ENCODE peak calls at places on chromosomes 13 and 19, in eight cellular contexts. P is progenitor cell of endocrine pancreas, O is fibroblast of pulmonary artery, D is IMR-90, I is stomach, U is neural crest cell, C is kidney, G is foreskin fibroblast. W is an unnamed sample.

GRCh38 chr19:27679399-27679798 is 1533.6 kb downstream of the UQCRFS1 start:
- DNase-seq in P (no peak), O (no peak), D (no peak), I (no peak), U (no peak), C (no peak), G (no peak), W (no peak)

GRCh38 chr13:73101608-73102007 is 42.8 kb downstream of the KLF5 start:
- DNase-seq in P (no peak), O (no peak), D (no peak), I (no peak), U (no peak), C (no peak), G (no peak), W (no peak)

GRCh38 chr19:5624154-5624663 is 1.3 kb downstream of the SAFB start:
- DNase-seq in P (no peak), O (peak), D (peak), I (peak), U (no peak), C (no peak), G (peak), W (peak)

GRCh38 chr13:47933688-47934011 is 67.4 kb downstream of the SUCLA2 start:
- DNase-seq in P (no peak), O (peak), D (peak), I (no peak), U (no peak), C (no peak), G (no peak), W (peak)

GRCh38 chr13:36163809-36164308 is 32.7 kb upstream of the DCLK1 start:
- DNase-seq in P (no peak), O (peak), D (peak), I (peak), U (no peak), C (peak), G (peak), W (peak)

GRCh38 chr13:49455016-49455398 is 10.9 kb downstream of the SETDB2 start:
- DNase-seq in P (no peak), O (no peak), D (no peak), I (no peak), U (no peak), C (no peak), G (no peak), W (no peak)

GRCh38 chr19:50402544-50403301 is 16.0 kb upstream of the SPIB start:
- DNase-seq in P (no peak), O (no peak), D (no peak), I (no peak), U (no peak), C (no peak), G (no peak), W (no peak)

GRCh38 chr13:113820813-113821651 is 42.8 kb downstream of the GAS6 start:
- DNase-seq in P (no peak), O (peak), D (peak), I (no peak), U (no peak), C (no peak), G (peak), W (peak)

GRCh38 chr13:22562116-22562515 is 618.7 kb upstream of the SGCG start:
- DNase-seq in P (no peak), O (no peak), D (no peak), I (no peak), U (no peak), C (no peak), G (peak), W (no peak)

GRCh38 chr13:33261426-33262068 is 24.0 kb downstream of the STARD13 start:
- DNase-seq in P (no peak), O (no peak), D (peak), I (no peak), U (no peak), C (peak), G (no peak), W (no peak)

GRCh38 chr13:34162545-34162936 is 344.6 kb downstream of the RFC3 start:
- DNase-seq in P (no peak), O (no peak), D (peak), I (no peak), U (no peak), C (no peak), G (peak), W (no peak)

GRCh38 chr13:113742000-113742441 is 17.0 kb upstream of the TMEM255B start:
- DNase-seq in P (no peak), O (peak), D (peak), I (peak), U (no peak), C (peak), G (peak), W (peak)

GRCh38 chr13:74135306-74136088 is 1.3 kb upstream of the KLF12 start:
- DNase-seq in P (peak), O (peak), D (peak), I (peak), U (peak), C (peak), G (peak), W (peak)

GRCh38 chr19:1045247-1045603 is 5.3 kb downstream of the ABCA7 start:
- DNase-seq in P (no peak), O (no peak), D (no peak), I (peak), U (no peak), C (peak), G (no peak), W (peak)

GRCh38 chr13:112250788-112251445 is 125.2 kb upstream of the SPACA7 start:
- DNase-seq in P (no peak), O (no peak), D (no peak), I (no peak), U (no peak), C (no peak), G (no peak), W (no peak)

GRCh38 chr13:109093988-109094387 is 464.6 kb downstream of the MYO16 start:
- DNase-seq in P (no peak), O (no peak), D (no peak), I (no peak), U (no peak), C (no peak), G (no peak), W (no peak)

GRCh38 chr19:2135474-2136402 is 15.6 kb downstream of the AP3D1 start:
- DNase-seq in P (no peak), O (no peak), D (no peak), I (no peak), U (no peak), C (no peak), G (no peak), W (no peak)

GRCh38 chr19:43618921-43619261 is 538 bp downstream of the ZNF428 start:
- DNase-seq in P (no peak), O (peak), D (peak), I (no peak), U (peak), C (no peak), G (no peak), W (no peak)

GRCh38 chr13:111043575-111043982 is 71.5 kb upstream of the ARHGEF7 start:
- DNase-seq in P (no peak), O (peak), D (no peak), I (no peak), U (no peak), C (peak), G (peak), W (no peak)

GRCh38 chr13:76503756-76504155 is 382.4 kb downstream of the KCTD12 start:
- DNase-seq in P (no peak), O (no peak), D (no peak), I (no peak), U (no peak), C (no peak), G (no peak), W (no peak)

GRCh38 chr19:42363614-42364346 is 26.3 kb downstream of the CNFN start:
- DNase-seq in P (no peak), O (no peak), D (no peak), I (no peak), U (no peak), C (no peak), G (no peak), W (no peak)

GRCh38 chr19:15466851-15467733 is 2.7 kb upstream of the RASAL3 start:
- DNase-seq in P (no peak), O (peak), D (peak), I (no peak), U (no peak), C (peak), G (no peak), W (no peak)

GRCh38 chr13:72180253-72180952 is 313.4 kb upstream of the DACH1 start:
- DNase-seq in P (no peak), O (no peak), D (peak), I (no peak), U (no peak), C (no peak), G (peak), W (peak)

GRCh38 chr19:44764975-44765948 is 12.4 kb upstream of the CBLC start:
- DNase-seq in P (no peak), O (peak), D (no peak), I (no peak), U (no peak), C (no peak), G (no peak), W (peak)

GRCh38 chr19:5940260-5941208 is 26.5 kb downstream of the CAPS start:
- DNase-seq in P (no peak), O (no peak), D (no peak), I (no peak), U (no peak), C (no peak), G (no peak), W (no peak)

GRCh38 chr13:64810701-64811258 is 2419.4 kb downstream of the PCDH9 start:
- DNase-seq in P (no peak), O (peak), D (peak), I (no peak), U (no peak), C (no peak), G (peak), W (peak)

GRCh38 chr19:29329460-29330134 is 116.6 kb upstream of the UQCRFS1 start:
- DNase-seq in P (peak), O (no peak), D (no peak), I (no peak), U (peak), C (no peak), G (no peak), W (no peak)

GRCh38 chr13:90594694-90595093 is 752.8 kb upstream of the MIR17HG start:
- DNase-seq in P (no peak), O (peak), D (peak), I (no peak), U (no peak), C (no peak), G (peak), W (peak)

GRCh38 chr13:62085832-62086231 is 670.2 kb upstream of the PCDH20 start:
- DNase-seq in P (no peak), O (no peak), D (no peak), I (no peak), U (no peak), C (no peak), G (no peak), W (no peak)

GRCh38 chr19:1189419-1189818 is 15.4 kb upstream of the SBNO2 start:
- DNase-seq in P (no peak), O (no peak), D (peak), I (no peak), U (no peak), C (peak), G (peak), W (no peak)

GRCh38 chr13:80245162-80245733 is 95.7 kb downstream of the SPRY2 start:
- DNase-seq in P (no peak), O (no peak), D (no peak), I (no peak), U (no peak), C (no peak), G (no peak), W (no peak)

GRCh38 chr13:113343692-113343968 is 20.3 kb downstream of the GRTP1 start:
- DNase-seq in P (no peak), O (no peak), D (no peak), I (no peak), U (no peak), C (peak), G (no peak), W (no peak)

GRCh38 chr13:73849292-73849691 is 284.9 kb downstream of the KLF12 start:
- DNase-seq in P (no peak), O (peak), D (peak), I (no peak), U (no peak), C (no peak), G (peak), W (peak)

GRCh38 chr13:111262281-111262680 is 58.2 kb upstream of the TEX29 start:
- DNase-seq in P (no peak), O (no peak), D (no peak), I (no peak), U (no peak), C (no peak), G (no peak), W (no peak)

GRCh38 chr19:50565984-50566903 is 2.0 kb downstream of the LRRC4B start:
- DNase-seq in P (no peak), O (no peak), D (no peak), I (no peak), U (no peak), C (no peak), G (no peak), W (no peak)

GRCh38 chr19:31232871-31233270 is 116.4 kb downstream of the TSHZ3 start:
- DNase-seq in P (no peak), O (peak), D (peak), I (no peak), U (no peak), C (no peak), G (peak), W (peak)

GRCh38 chr19:34364830-34365462 is at the start of gene GPI:
- DNase-seq in P (peak), O (peak), D (peak), I (peak), U (peak), C (peak), G (peak), W (peak)

GRCh38 chr13:97743946-97744345 is 209.5 kb upstream of the IPO5 start:
- DNase-seq in P (no peak), O (peak), D (no peak), I (no peak), U (no peak), C (no peak), G (peak), W (no peak)

GRCh38 chr13:97753942-97754670 is 199.4 kb upstream of the IPO5 start:
- DNase-seq in P (no peak), O (no peak), D (no peak), I (no peak), U (no peak), C (no peak), G (no peak), W (no peak)

GRCh38 chr13:97751477-97751876 is 202.0 kb upstream of the IPO5 start:
- DNase-seq in P (no peak), O (no peak), D (no peak), I (no peak), U (no peak), C (no peak), G (no peak), W (no peak)

GRCh38 chr13:97753269-97753668 is 200.2 kb upstream of the IPO5 start:
- DNase-seq in P (no peak), O (no peak), D (no peak), I (no peak), U (no peak), C (no peak), G (no peak), W (no peak)

GRCh38 chr13:97749174-97749573 is 204.3 kb upstream of the IPO5 start:
- DNase-seq in P (no peak), O (peak), D (peak), I (no peak), U (no peak), C (no peak), G (no peak), W (peak)
- TF ChIP-seq CTCF in P (no peak), O (peak), D (no peak), I (no peak), U (no peak), C (no peak), G (peak), W (peak)

GRCh38 chr13:98071316-98071715 is 71.6 kb upstream of the FARP1 start:
- DNase-seq in P (no peak), O (no peak), D (no peak), I (no peak), U (no peak), C (no peak), G (no peak), W (no peak)

GRCh38 chr13:98068511-98068910 is 74.4 kb upstream of the FARP1 start:
- DNase-seq in P (no peak), O (no peak), D (no peak), I (no peak), U (no peak), C (no peak), G (no peak), W (no peak)

GRCh38 chr13:98066636-98067035 is 76.3 kb upstream of the FARP1 start:
- DNase-seq in P (no peak), O (no peak), D (no peak), I (no peak), U (no peak), C (no peak), G (no peak), W (no peak)

GRCh38 chr13:98060282-98060681 is 82.6 kb upstream of the FARP1 start:
- DNase-seq in P (no peak), O (no peak), D (no peak), I (no peak), U (no peak), C (no peak), G (no peak), W (no peak)

GRCh38 chr13:98065468-98065867 is 77.4 kb upstream of the FARP1 start:
- DNase-seq in P (no peak), O (no peak), D (no peak), I (no peak), U (no peak), C (no peak), G (no peak), W (no peak)
- TF ChIP-seq CTCF in P (no peak), O (no peak), D (no peak), I (no peak), U (no peak), C (no peak), G (no peak), W (no peak)

GRCh38 chr13:31409678-31410356 is 210.0 kb downstream of the B3GLCT start:
- DNase-seq in P (no peak), O (peak), D (no peak), I (no peak), U (no peak), C (no peak), G (peak), W (peak)
- TF ChIP-seq CTCF in P (no peak), O (peak), D (peak), I (no peak), U (peak), C (no peak), G (no peak), W (no peak)

GRCh38 chr19:49057636-49058234 is at the start of gene CGB7:
- DNase-seq in P (peak), O (peak), D (peak), I (peak), U (peak), C (peak), G (peak), W (peak)

GRCh38 chr19:49061000-49061399 is 3.5 kb upstream of the CGB7 start:
- DNase-seq in P (no peak), O (no peak), D (no peak), I (no peak), U (no peak), C (no peak), G (no peak), W (no peak)

GRCh38 chr19:49061445-49061844 is 3.2 kb downstream of the NTF4 start:
- DNase-seq in P (no peak), O (no peak), D (no peak), I (no peak), U (no peak), C (no peak), G (no peak), W (no peak)

GRCh38 chr19:49058592-49058991 is 1.0 kb upstream of the CGB7 start:
- DNase-seq in P (no peak), O (no peak), D (peak), I (no peak), U (no peak), C (no peak), G (peak), W (peak)

GRCh38 chr19:49059056-49059455 is 1.5 kb upstream of the CGB7 start:
- DNase-seq in P (no peak), O (no peak), D (no peak), I (no peak), U (no peak), C (no peak), G (peak), W (no peak)
- TF ChIP-seq CTCF in P (no peak), O (no peak), D (no peak), I (no peak), U (no peak), C (no peak), G (no peak), W (no peak)

DNA sequence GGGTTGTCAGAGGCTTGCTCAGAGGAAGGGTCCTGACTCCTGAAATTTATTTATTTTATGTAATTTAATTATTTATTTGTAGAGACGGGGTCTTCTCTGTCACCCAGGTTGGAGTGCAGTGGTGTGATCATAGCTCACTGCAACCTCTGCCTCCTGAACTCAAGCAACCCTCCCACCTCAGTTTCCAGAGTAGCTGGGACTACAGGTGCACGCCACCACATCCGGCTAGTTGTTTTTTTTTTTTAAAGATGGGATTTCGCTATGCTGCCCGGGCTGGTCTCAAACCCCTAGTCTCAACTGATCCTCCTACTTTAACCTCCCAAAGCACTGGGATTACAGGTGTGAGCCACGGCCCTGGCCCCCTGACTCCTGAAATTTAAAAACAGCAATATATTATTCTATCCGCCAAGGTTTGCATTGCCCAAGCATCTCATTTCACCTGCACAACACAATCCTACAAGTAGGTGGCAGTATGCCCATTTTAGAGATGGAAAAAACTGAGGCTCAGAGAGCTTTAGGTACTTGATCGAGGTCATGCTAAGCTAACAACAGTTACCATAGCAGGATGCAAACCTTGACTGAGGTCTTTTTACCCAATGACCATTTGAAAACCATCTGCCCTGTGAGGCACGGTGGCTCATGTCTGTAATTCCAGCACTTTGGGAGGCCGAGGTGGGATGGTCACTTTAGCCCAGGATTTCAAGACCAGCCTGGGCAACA is 18.1 kb downstream of the ARHGEF18 start:
- DNase-seq in P (no peak), O (peak), D (peak), I (no peak), U (no peak), C (peak), G (peak), W (peak)
- TF ChIP-seq CTCF in P (peak), O (peak), D (peak), I (no peak), U (peak), C (peak), G (no peak), W (peak)

W was measured in MCF 10A.